ENCODE peak calls at places on chromosomes 3 and 15, in five cellular contexts. One of them, this sample, is unnamed.

GRCh38 chr15:60480149-60480548 is 1.2 kb upstream of the ICE2 start:
- DNase-seq in nucleus accumbens: no peak
- DNase-seq in GM13976: peak
- DNase-seq in Calu3: no peak
- DNase-seq in glutamatergic neuron: no peak
- DNase-seq in this sample: no peak

GRCh38 chr3:184351511-184352148 is 9.8 kb downstream of the CLCN2 start:
- DNase-seq in Calu3: no peak
- DNase-seq in glutamatergic neuron: no peak
- DNase-seq in GM13976: no peak
- DNase-seq in nucleus accumbens: no peak
- DNase-seq in this sample: no peak

GRCh38 chr15:88450125-88450798 is 16.9 kb downstream of the MRPL46 start:
- DNase-seq in GM13976: peak
- DNase-seq in Calu3: peak
- DNase-seq in nucleus accumbens: peak
- DNase-seq in glutamatergic neuron: peak
- DNase-seq in this sample: no peak

GRCh38 chr3:155714295-155714718 is 30.6 kb downstream of the PLCH1 start:
- DNase-seq in GM13976: no peak
- DNase-seq in nucleus accumbens: no peak
- DNase-seq in Calu3: peak
- DNase-seq in glutamatergic neuron: peak
- DNase-seq in this sample: no peak

GRCh38 chr3:23331141-23331935 is 128.2 kb downstream of the UBE2E2 start:
- DNase-seq in GM13976: no peak
- DNase-seq in Calu3: no peak
- DNase-seq in glutamatergic neuron: no peak
- DNase-seq in nucleus accumbens: no peak
- DNase-seq in this sample: no peak

GRCh38 chr15:39874890-39875549 is 45.0 kb downstream of the GPR176 start:
- DNase-seq in GM13976: peak
- DNase-seq in nucleus accumbens: no peak
- DNase-seq in Calu3: peak
- DNase-seq in glutamatergic neuron: peak
- DNase-seq in this sample: peak

GRCh38 chr15:73265536-73266153 is 103.1 kb downstream of the HCN4 start:
- DNase-seq in GM13976: peak
- DNase-seq in Calu3: peak
- DNase-seq in glutamatergic neuron: peak
- DNase-seq in nucleus accumbens: peak
- DNase-seq in this sample: peak

GRCh38 chr15:42919794-42920280 is 741 bp downstream of the TTBK2 start:
- DNase-seq in nucleus accumbens: no peak
- DNase-seq in glutamatergic neuron: no peak
- DNase-seq in Calu3: no peak
- DNase-seq in GM13976: no peak
- DNase-seq in this sample: peak

GRCh38 chr3:52253314-52254260 is 8.0 kb downstream of the PPM1M start:
- DNase-seq in Calu3: no peak
- DNase-seq in nucleus accumbens: peak
- DNase-seq in GM13976: peak
- DNase-seq in glutamatergic neuron: no peak
- DNase-seq in this sample: no peak

GRCh38 chr3:184178522-184179138 is 4.0 kb downstream of the AP2M1 start:
- DNase-seq in nucleus accumbens: no peak
- DNase-seq in Calu3: no peak
- DNase-seq in GM13976: no peak
- DNase-seq in glutamatergic neuron: no peak
- DNase-seq in this sample: no peak

GRCh38 chr3:38297537-38297936 is 15.4 kb downstream of the SLC22A14 start:
- DNase-seq in GM13976: no peak
- DNase-seq in glutamatergic neuron: no peak
- DNase-seq in Calu3: no peak
- DNase-seq in nucleus accumbens: no peak
- DNase-seq in this sample: no peak

GRCh38 chr3:127448161-127448561 is 142.4 kb downstream of the TPRA1 start:
- DNase-seq in Calu3: no peak
- DNase-seq in nucleus accumbens: no peak
- DNase-seq in GM13976: no peak
- DNase-seq in glutamatergic neuron: no peak
- DNase-seq in this sample: no peak

GRCh38 chr3:45628746-45629145 is 34.2 kb downstream of the LIMD1 start:
- DNase-seq in Calu3: no peak
- DNase-seq in glutamatergic neuron: no peak
- DNase-seq in GM13976: no peak
- DNase-seq in nucleus accumbens: no peak
- DNase-seq in this sample: no peak

This sample was measured in NCI-H2227 treated with DMSO at 0.1 percent for 48 hours.